ENCODE peak calls at places on chromosomes 13 and 19, in five cellular contexts. U is fibroblast of pulmonary artery, K is B cell, C is RWPE1, V is AG09319. X is an unnamed sample.

GRCh38 chr13:113653264-113654174 is 4.5 kb downstream of the ATP4B start:
- DNase-seq in U (no peak), K (no peak), C (no peak), V (no peak), X (no peak)

GRCh38 chr13:32165791-32166190 is 134.2 kb downstream of the FRY start:
- DNase-seq in U (no peak), K (no peak), C (peak), V (no peak), X (no peak)

GRCh38 chr13:113150545-113151365 is 7.7 kb upstream of the PROZ start:
- DNase-seq in U (no peak), K (no peak), C (no peak), V (no peak), X (no peak)

GRCh38 chr13:22883961-22884360 is 296.8 kb upstream of the SGCG start:
- DNase-seq in U (no peak), K (no peak), C (no peak), V (no peak), X (peak)

GRCh38 chr13:33388254-33388998 is 102.9 kb upstream of the STARD13 start:
- DNase-seq in U (no peak), K (no peak), C (peak), V (no peak), X (no peak)

GRCh38 chr13:95411641-95412040 is 110.4 kb upstream of the ABCC4 start:
- DNase-seq in U (peak), K (no peak), C (no peak), V (peak), X (no peak)

GRCh38 chr13:107124129-107124718 is 556.3 kb upstream of the ARGLU1 start:
- DNase-seq in U (peak), K (no peak), C (peak), V (no peak), X (no peak)

GRCh38 chr13:112250788-112251445 is 125.2 kb upstream of the SPACA7 start:
- DNase-seq in U (no peak), K (no peak), C (no peak), V (no peak), X (no peak)

GRCh38 chr13:48977973-48978372 is 2.3 kb downstream of the FNDC3A start:
- DNase-seq in U (peak), K (no peak), C (peak), V (no peak), X (no peak)

GRCh38 chr19:32767951-32768679 is 48.5 kb downstream of the TDRD12 start:
- DNase-seq in U (no peak), K (no peak), C (no peak), V (no peak), X (no peak)

GRCh38 chr13:79775830-79776229 is 294.9 kb downstream of the NDFIP2 start:
- DNase-seq in U (peak), K (no peak), C (peak), V (peak), X (no peak)

GRCh38 chr19:19630062-19630414 is 2.0 kb upstream of the LPAR2 start:
- DNase-seq in U (no peak), K (no peak), C (no peak), V (no peak), X (no peak)

GRCh38 chr19:11530432-11530831 is 1.5 kb upstream of the ECSIT start:
- DNase-seq in U (peak), K (no peak), C (peak), V (no peak), X (peak)

GRCh38 chr19:43560687-43561086 is 14.6 kb downstream of the XRCC1 start:
- DNase-seq in U (no peak), K (no peak), C (no peak), V (no peak), X (no peak)

GRCh38 chr19:13427273-13428051 is 78.8 kb downstream of the CACNA1A start:
- DNase-seq in U (no peak), K (no peak), C (no peak), V (no peak), X (no peak)

GRCh38 chr19:13429563-13429962 is 76.7 kb downstream of the CACNA1A start:
- DNase-seq in U (no peak), K (no peak), C (no peak), V (no peak), X (no peak)

GRCh38 chr19:13425151-13425550 is 81.1 kb downstream of the CACNA1A start:
- DNase-seq in U (no peak), K (no peak), C (no peak), V (no peak), X (no peak)

GRCh38 chr19:13430790-13431582 is 75.3 kb downstream of the CACNA1A start:
- DNase-seq in U (peak), K (peak), C (peak), V (peak), X (peak)

DNA sequence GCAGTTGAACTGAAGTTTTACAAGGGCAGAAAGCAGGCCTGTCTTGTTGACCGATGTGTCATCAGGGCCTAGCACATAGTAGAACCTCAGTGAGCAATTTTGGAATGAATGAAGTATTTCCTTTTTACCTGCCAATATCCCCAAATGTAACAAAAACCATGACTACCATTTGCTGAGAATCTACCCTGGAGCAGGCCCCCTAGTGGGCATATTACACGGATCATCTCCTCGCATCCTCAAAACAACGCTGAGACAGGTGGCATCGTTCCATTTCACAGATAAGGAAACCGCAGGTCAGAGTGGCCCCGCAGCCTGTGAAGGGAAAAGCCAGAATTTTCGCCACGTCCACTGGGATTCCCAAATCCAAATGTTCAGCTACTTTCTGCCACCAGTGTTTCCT is 77.9 kb downstream of the CACNA1A start:
- DNase-seq in U (peak), K (no peak), C (peak), V (no peak), X (peak)
- TF ChIP-seq CTCF in U (peak), K (peak), C (peak), V (peak), X (peak)

DNA sequence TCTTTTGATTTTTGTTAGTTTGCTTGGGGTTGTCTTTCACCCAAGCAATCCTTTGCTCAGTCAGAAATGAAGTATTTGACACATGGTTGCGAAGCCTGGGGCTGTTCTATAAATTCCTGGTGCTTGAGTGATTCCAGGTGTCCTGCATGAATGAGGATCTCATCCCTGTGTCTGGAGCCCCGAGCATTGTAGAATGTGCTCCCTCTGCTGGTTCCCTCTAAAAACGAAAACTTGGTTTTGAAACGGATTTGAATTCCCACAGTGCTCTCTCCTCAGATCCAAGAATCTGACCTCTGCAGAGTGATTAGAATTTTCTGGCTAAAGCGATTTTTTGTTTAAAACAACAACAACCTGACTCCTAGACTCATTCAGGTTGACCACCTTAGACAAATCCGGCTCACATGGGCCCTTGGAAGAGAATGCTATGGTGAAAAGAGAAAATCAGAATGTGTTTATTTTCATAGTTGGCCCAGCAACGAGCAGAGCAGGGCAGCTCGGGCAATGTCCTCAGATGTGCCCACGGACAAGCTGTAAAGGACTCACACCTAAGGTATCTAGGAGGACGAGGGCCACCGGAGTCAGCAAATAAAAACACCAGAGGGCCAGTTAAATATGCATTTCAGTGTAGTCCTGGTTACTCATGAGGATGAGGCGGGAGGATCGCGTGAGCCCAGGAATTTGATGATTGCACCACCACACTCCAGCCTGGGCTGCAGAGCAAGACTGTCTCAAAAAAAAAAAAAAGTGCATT is 8.7 kb upstream of the ATP12A start:
- DNase-seq in U (peak), K (no peak), C (peak), V (peak), X (no peak)
- TF ChIP-seq CTCF in U (peak), K (peak), C (peak), V (peak), X (peak)

DNA sequence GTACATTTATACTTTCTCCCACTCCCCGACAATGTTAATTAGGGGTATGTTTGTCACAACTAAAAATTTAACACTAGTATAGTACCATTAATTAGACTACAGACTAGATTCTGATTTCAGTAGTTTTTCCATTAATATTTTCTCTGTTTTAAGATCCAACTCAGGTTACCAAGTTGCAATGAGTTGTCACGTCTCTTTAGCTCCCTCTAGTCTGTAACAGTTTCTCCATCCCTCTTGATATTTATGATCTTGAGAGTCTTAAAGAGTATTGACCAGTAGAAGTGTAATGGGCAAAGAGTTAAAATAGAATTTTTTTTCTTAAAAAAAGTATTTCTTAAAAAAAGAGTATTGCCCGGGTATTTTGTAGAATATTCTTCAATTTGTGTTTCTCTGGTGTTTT is 598.1 kb downstream of the TBC1D4 start:
- DNase-seq in U (no peak), K (no peak), C (no peak), V (no peak), X (no peak)
- TF ChIP-seq CTCF in U (peak), K (no peak), C (no peak), V (peak), X (no peak)

GRCh38 chr13:45464687-45465453 is at the start of gene COG3:
- DNase-seq in U (peak), K (peak), C (peak), V (peak), X (peak)
- TF ChIP-seq CTCF in U (no peak), K (peak), C (peak), V (peak), X (no peak)

GRCh38 chr19:45076851-45077730 is 813 bp upstream of the ZNF296 start:
- DNase-seq in U (no peak), K (no peak), C (no peak), V (no peak), X (no peak)

GRCh38 chr19:45078390-45079062 is 534 bp upstream of the GEMIN7 start:
- DNase-seq in U (no peak), K (no peak), C (no peak), V (no peak), X (no peak)

GRCh38 chr19:45079911-45080469 is 930 bp downstream of the GEMIN7 start:
- DNase-seq in U (no peak), K (no peak), C (no peak), V (no peak), X (no peak)

GRCh38 chr19:45082170-45082569 is 3.1 kb downstream of the GEMIN7 start:
- DNase-seq in U (no peak), K (no peak), C (no peak), V (no peak), X (no peak)

GRCh38 chr19:45079063-45079910 is at the start of gene GEMIN7:
- DNase-seq in U (peak), K (peak), C (peak), V (no peak), X (peak)
- TF ChIP-seq CTCF in U (no peak), K (peak), C (peak), V (no peak), X (peak)

DNA sequence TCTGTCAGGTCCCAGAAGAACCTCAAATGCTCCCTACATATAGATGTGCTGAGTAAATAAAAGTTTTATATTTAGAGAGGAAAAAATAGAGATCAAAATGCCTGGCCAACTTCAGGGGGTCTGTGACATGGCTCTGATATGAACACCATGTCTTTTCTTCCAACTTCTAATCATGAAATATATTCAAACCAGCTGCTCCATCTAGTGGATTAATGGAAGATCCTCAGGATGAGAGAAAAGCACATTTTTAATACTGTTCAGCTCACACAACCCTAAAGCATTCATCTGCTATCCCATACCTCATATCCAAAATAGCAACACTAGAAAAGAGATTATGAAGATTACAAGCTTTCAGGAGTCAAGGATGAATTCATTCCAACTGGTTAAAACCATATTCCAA is 56.0 kb upstream of the DOCK9 start:
- DNase-seq in U (peak), K (no peak), C (peak), V (no peak), X (no peak)
- TF ChIP-seq CTCF in U (peak), K (no peak), C (peak), V (peak), X (peak)

DNA sequence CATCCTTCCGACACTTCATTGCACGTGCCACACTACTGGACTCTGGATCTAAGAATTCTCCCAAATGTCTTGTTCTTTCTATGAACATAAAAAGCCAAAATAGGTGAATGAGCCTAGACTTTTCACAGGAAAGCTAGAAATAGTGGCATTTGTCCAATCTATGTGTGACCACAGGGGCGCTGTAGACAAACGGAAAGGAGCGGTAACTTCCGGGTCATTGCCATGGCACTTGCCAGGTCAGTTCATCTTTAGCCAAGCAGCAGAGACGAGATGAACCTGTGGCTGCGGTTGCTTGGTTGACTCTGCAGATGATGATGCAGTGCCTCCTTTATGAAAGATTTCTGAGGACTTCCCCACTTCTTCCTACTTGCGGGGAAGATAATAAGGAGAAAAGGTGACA is 65.6 kb downstream of the ADGRE1 start:
- DNase-seq in U (no peak), K (no peak), C (no peak), V (no peak), X (no peak)
- TF ChIP-seq CTCF in U (no peak), K (no peak), C (no peak), V (no peak), X (no peak)

GRCh38 chr13:55244991-55245644 is 1895.6 kb upstream of the PRR20A start:
- DNase-seq in U (no peak), K (no peak), C (no peak), V (no peak), X (peak)
- TF ChIP-seq CTCF in U (no peak), K (no peak), C (peak), V (no peak), X (peak)

GRCh38 chr13:29844441-29844840 is 6.0 kb downstream of the UBL3 start:
- DNase-seq in U (no peak), K (no peak), C (no peak), V (no peak), X (no peak)

GRCh38 chr13:29849071-29849541 is 1.3 kb downstream of the UBL3 start:
- DNase-seq in U (peak), K (peak), C (no peak), V (no peak), X (no peak)

GRCh38 chr13:29847501-29847983 is 2.9 kb downstream of the UBL3 start:
- DNase-seq in U (peak), K (no peak), C (no peak), V (no peak), X (peak)

GRCh38 chr13:29846475-29847256 is 3.8 kb downstream of the UBL3 start:
- DNase-seq in U (no peak), K (no peak), C (no peak), V (no peak), X (no peak)

GRCh38 chr13:29845440-29846056 is 4.9 kb downstream of the UBL3 start:
- DNase-seq in U (peak), K (no peak), C (no peak), V (no peak), X (no peak)
- TF ChIP-seq CTCF in U (peak), K (peak), C (peak), V (peak), X (no peak)